ENCODE peak calls at places on chromosomes 3 and 15, in eight cellular contexts. One of them, this sample, is unnamed.

GRCh38 chr3:52063026-52063723 is 6.8 kb upstream of the DUSP7 start:
- DNase-seq in psoas muscle: no peak
- DNase-seq in mucosa of descending colon: no peak
- DNase-seq in mesendoderm: no peak
- DNase-seq in cardiac fibroblast: no peak
- DNase-seq in GM23338: no peak
- DNase-seq in sigmoid colon: no peak
- DNase-seq in cardiac muscle cell: no peak
- DNase-seq in this sample: peak

GRCh38 chr3:155979746-155980145 is 109.3 kb downstream of the GMPS start:
- DNase-seq in sigmoid colon: no peak
- DNase-seq in mucosa of descending colon: no peak
- DNase-seq in cardiac fibroblast: peak
- DNase-seq in psoas muscle: no peak
- DNase-seq in cardiac muscle cell: no peak
- DNase-seq in mesendoderm: no peak
- DNase-seq in GM23338: no peak
- DNase-seq in this sample: no peak

GRCh38 chr3:87269723-87270122 is 6.7 kb downstream of the POU1F1 start:
- DNase-seq in cardiac fibroblast: no peak
- DNase-seq in cardiac muscle cell: no peak
- DNase-seq in mesendoderm: no peak
- DNase-seq in mucosa of descending colon: no peak
- DNase-seq in psoas muscle: no peak
- DNase-seq in GM23338: no peak
- DNase-seq in sigmoid colon: no peak
- DNase-seq in this sample: no peak

GRCh38 chr3:2166552-2166951 is 67.9 kb downstream of the CNTN4 start:
- DNase-seq in GM23338: peak
- DNase-seq in sigmoid colon: no peak
- DNase-seq in mucosa of descending colon: no peak
- DNase-seq in mesendoderm: peak
- DNase-seq in psoas muscle: no peak
- DNase-seq in cardiac fibroblast: no peak
- DNase-seq in cardiac muscle cell: peak
- DNase-seq in this sample: peak

GRCh38 chr15:59830873-59831272 is 141.8 kb upstream of the BNIP2 start:
- DNase-seq in mesendoderm: no peak
- DNase-seq in GM23338: no peak
- DNase-seq in sigmoid colon: no peak
- DNase-seq in mucosa of descending colon: no peak
- DNase-seq in cardiac fibroblast: no peak
- DNase-seq in cardiac muscle cell: no peak
- DNase-seq in psoas muscle: no peak
- DNase-seq in this sample: no peak

GRCh38 chr3:52444860-52445793 is at the start of gene SEMA3G:
- DNase-seq in GM23338: peak
- DNase-seq in psoas muscle: peak
- DNase-seq in cardiac fibroblast: peak
- DNase-seq in mucosa of descending colon: peak
- DNase-seq in sigmoid colon: peak
- DNase-seq in mesendoderm: peak
- DNase-seq in cardiac muscle cell: peak
- DNase-seq in this sample: peak

GRCh38 chr15:101112336-101113113 is 139.3 kb downstream of the CHSY1 start:
- DNase-seq in cardiac muscle cell: no peak
- DNase-seq in sigmoid colon: no peak
- DNase-seq in GM23338: no peak
- DNase-seq in cardiac fibroblast: no peak
- DNase-seq in mesendoderm: no peak
- DNase-seq in psoas muscle: no peak
- DNase-seq in mucosa of descending colon: no peak
- DNase-seq in this sample: peak

GRCh38 chr15:62979252-62979651 is 63.3 kb upstream of the TPM1 start:
- DNase-seq in cardiac muscle cell: no peak
- DNase-seq in mesendoderm: no peak
- DNase-seq in mucosa of descending colon: no peak
- DNase-seq in sigmoid colon: no peak
- DNase-seq in cardiac fibroblast: no peak
- DNase-seq in psoas muscle: no peak
- DNase-seq in GM23338: no peak
- DNase-seq in this sample: no peak

GRCh38 chr3:4571690-4572334 is 78.7 kb downstream of the ITPR1 start:
- DNase-seq in cardiac muscle cell: no peak
- DNase-seq in GM23338: peak
- DNase-seq in mesendoderm: peak
- DNase-seq in psoas muscle: no peak
- DNase-seq in cardiac fibroblast: peak
- DNase-seq in sigmoid colon: no peak
- DNase-seq in mucosa of descending colon: no peak
- DNase-seq in this sample: peak

GRCh38 chr3:151460774-151461450 is at the start of gene IGSF10:
- DNase-seq in mucosa of descending colon: peak
- DNase-seq in mesendoderm: no peak
- DNase-seq in psoas muscle: no peak
- DNase-seq in sigmoid colon: no peak
- DNase-seq in GM23338: peak
- DNase-seq in cardiac muscle cell: no peak
- DNase-seq in cardiac fibroblast: no peak
- DNase-seq in this sample: no peak

GRCh38 chr15:81921163-81921562 is 124.7 kb downstream of the MEX3B start:
- DNase-seq in mucosa of descending colon: no peak
- DNase-seq in GM23338: no peak
- DNase-seq in psoas muscle: no peak
- DNase-seq in mesendoderm: no peak
- DNase-seq in cardiac muscle cell: no peak
- DNase-seq in cardiac fibroblast: no peak
- DNase-seq in sigmoid colon: no peak
- DNase-seq in this sample: no peak

GRCh38 chr3:195286115-195286872 is 15.3 kb upstream of the XXYLT1 start:
- DNase-seq in GM23338: no peak
- DNase-seq in sigmoid colon: no peak
- DNase-seq in mesendoderm: no peak
- DNase-seq in psoas muscle: no peak
- DNase-seq in cardiac fibroblast: peak
- DNase-seq in mucosa of descending colon: no peak
- DNase-seq in cardiac muscle cell: no peak
- DNase-seq in this sample: no peak

GRCh38 chr3:4829031-4829394 is 150.2 kb upstream of the BHLHE40 start:
- DNase-seq in cardiac fibroblast: peak
- DNase-seq in mucosa of descending colon: no peak
- DNase-seq in psoas muscle: no peak
- DNase-seq in sigmoid colon: no peak
- DNase-seq in mesendoderm: no peak
- DNase-seq in cardiac muscle cell: no peak
- DNase-seq in GM23338: no peak
- DNase-seq in this sample: no peak

GRCh38 chr3:148075829-148076716 is 621.6 kb upstream of the AGTR1 start:
- DNase-seq in sigmoid colon: no peak
- DNase-seq in mucosa of descending colon: no peak
- DNase-seq in cardiac fibroblast: peak
- DNase-seq in cardiac muscle cell: peak
- DNase-seq in GM23338: peak
- DNase-seq in psoas muscle: no peak
- DNase-seq in mesendoderm: peak
- DNase-seq in this sample: peak

GRCh38 chr3:188881954-188882641 is 289.7 kb upstream of the TPRG1 start:
- DNase-seq in mucosa of descending colon: no peak
- DNase-seq in cardiac muscle cell: no peak
- DNase-seq in psoas muscle: no peak
- DNase-seq in cardiac fibroblast: peak
- DNase-seq in GM23338: no peak
- DNase-seq in sigmoid colon: no peak
- DNase-seq in mesendoderm: peak
- DNase-seq in this sample: no peak

GRCh38 chr3:120369000-120369399 is 19.8 kb upstream of the LRRC58 start:
- DNase-seq in sigmoid colon: no peak
- DNase-seq in mesendoderm: no peak
- DNase-seq in cardiac fibroblast: no peak
- DNase-seq in psoas muscle: no peak
- DNase-seq in cardiac muscle cell: no peak
- DNase-seq in GM23338: no peak
- DNase-seq in mucosa of descending colon: no peak
- DNase-seq in this sample: no peak

GRCh38 chr15:62090988-62091387 is 24.2 kb downstream of the C2CD4A start:
- DNase-seq in psoas muscle: no peak
- DNase-seq in mesendoderm: no peak
- DNase-seq in GM23338: no peak
- DNase-seq in cardiac fibroblast: no peak
- DNase-seq in cardiac muscle cell: no peak
- DNase-seq in mucosa of descending colon: no peak
- DNase-seq in sigmoid colon: no peak
- DNase-seq in this sample: no peak

GRCh38 chr3:112605285-112605684 is 35.7 kb downstream of the CCDC80 start:
- DNase-seq in sigmoid colon: no peak
- DNase-seq in mesendoderm: peak
- DNase-seq in mucosa of descending colon: no peak
- DNase-seq in GM23338: peak
- DNase-seq in cardiac muscle cell: no peak
- DNase-seq in cardiac fibroblast: peak
- DNase-seq in psoas muscle: no peak
- DNase-seq in this sample: peak

GRCh38 chr15:70525551-70525950 is 237.8 kb downstream of the UACA start:
- DNase-seq in GM23338: no peak
- DNase-seq in mucosa of descending colon: no peak
- DNase-seq in cardiac fibroblast: no peak
- DNase-seq in mesendoderm: no peak
- DNase-seq in psoas muscle: no peak
- DNase-seq in cardiac muscle cell: no peak
- DNase-seq in sigmoid colon: no peak
- DNase-seq in this sample: no peak

GRCh38 chr15:70526221-70526973 is 237.0 kb downstream of the UACA start:
- DNase-seq in mesendoderm: no peak
- DNase-seq in psoas muscle: no peak
- DNase-seq in mucosa of descending colon: no peak
- DNase-seq in cardiac muscle cell: no peak
- DNase-seq in sigmoid colon: no peak
- DNase-seq in GM23338: no peak
- DNase-seq in cardiac fibroblast: peak
- DNase-seq in this sample: peak

GRCh38 chr15:70528270-70528706 is 235.1 kb downstream of the UACA start:
- DNase-seq in sigmoid colon: no peak
- DNase-seq in mucosa of descending colon: peak
- DNase-seq in cardiac fibroblast: no peak
- DNase-seq in psoas muscle: no peak
- DNase-seq in mesendoderm: peak
- DNase-seq in cardiac muscle cell: no peak
- DNase-seq in GM23338: no peak
- DNase-seq in this sample: no peak

GRCh38 chr15:70528816-70529215 is 234.5 kb downstream of the UACA start:
- DNase-seq in cardiac muscle cell: no peak
- DNase-seq in cardiac fibroblast: no peak
- DNase-seq in psoas muscle: no peak
- DNase-seq in mucosa of descending colon: no peak
- DNase-seq in mesendoderm: no peak
- DNase-seq in GM23338: no peak
- DNase-seq in sigmoid colon: no peak
- DNase-seq in this sample: no peak

DNA sequence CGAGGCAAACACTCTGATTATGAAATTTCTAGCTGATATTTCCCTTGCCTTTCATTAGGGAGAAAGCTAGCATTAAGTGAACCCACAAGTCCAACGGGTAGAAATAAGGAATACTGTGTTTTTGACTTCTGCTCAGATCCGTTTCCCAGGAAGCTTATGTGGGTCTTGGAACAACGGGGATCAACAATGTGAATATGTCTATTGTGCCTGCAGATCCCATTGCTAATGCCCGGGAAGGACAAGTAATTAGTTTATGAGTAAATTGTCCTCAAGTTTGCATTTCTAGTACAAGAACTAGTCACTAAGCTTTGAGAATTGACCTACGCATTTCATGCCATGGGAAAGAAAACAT is 236.4 kb downstream of the UACA start:
- DNase-seq in psoas muscle: no peak
- DNase-seq in sigmoid colon: no peak
- DNase-seq in cardiac fibroblast: no peak
- DNase-seq in mucosa of descending colon: no peak
- DNase-seq in GM23338: no peak
- DNase-seq in mesendoderm: no peak
- DNase-seq in cardiac muscle cell: no peak
- DNase-seq in this sample: peak
- H3K4me3 ChIP-seq in psoas muscle: no peak
- H3K4me3 ChIP-seq in sigmoid colon: peak
- H3K4me3 ChIP-seq in cardiac fibroblast: no peak
- H3K4me3 ChIP-seq in mucosa of descending colon: no peak
- H3K4me3 ChIP-seq in GM23338: no peak
- H3K4me3 ChIP-seq in mesendoderm: no peak
- H3K4me3 ChIP-seq in cardiac muscle cell: no peak
- H3K4me3 ChIP-seq in this sample: peak

DNA sequence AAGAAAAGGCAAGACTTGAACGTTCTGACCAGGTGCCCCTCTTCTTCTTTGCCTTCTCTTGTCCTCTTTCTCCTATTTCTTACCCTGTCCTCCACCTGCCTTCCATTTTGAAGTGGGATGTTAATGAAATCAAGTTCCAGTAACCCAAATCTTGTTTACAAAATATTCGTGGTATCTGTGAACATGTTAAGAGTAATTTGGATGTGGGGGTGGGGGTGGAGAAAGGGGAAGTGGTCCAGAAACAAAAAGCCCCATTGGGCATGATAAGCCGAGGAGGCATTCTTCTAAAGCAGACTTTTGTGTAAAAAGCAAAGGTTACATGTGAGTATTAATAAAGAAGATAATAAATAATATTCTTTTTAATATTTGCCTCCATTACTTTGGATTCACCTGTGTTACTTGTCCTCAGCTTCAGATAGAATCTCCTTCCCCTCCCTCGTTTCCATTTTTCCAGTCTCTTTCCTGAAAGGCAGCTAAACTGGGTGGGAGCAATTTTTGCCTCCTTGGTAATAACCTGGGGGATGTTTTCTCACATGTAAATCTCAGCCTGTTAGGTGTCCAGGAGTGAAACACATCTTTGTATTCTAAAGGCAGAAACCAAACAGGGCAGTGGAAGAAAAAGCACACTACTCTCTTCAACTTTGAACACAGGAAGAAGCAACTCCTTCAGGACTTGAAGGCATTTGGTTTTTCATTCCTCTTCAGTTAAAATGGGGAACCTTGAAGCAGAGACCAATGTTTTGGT is 3.2 kb downstream of the CHST2 start:
- DNase-seq in mucosa of descending colon: no peak
- DNase-seq in sigmoid colon: no peak
- DNase-seq in mesendoderm: no peak
- DNase-seq in psoas muscle: no peak
- DNase-seq in GM23338: no peak
- DNase-seq in cardiac fibroblast: no peak
- DNase-seq in cardiac muscle cell: no peak
- DNase-seq in this sample: no peak
- H3K4me3 ChIP-seq in mucosa of descending colon: no peak
- H3K4me3 ChIP-seq in sigmoid colon: no peak
- H3K4me3 ChIP-seq in mesendoderm: no peak
- H3K4me3 ChIP-seq in psoas muscle: no peak
- H3K4me3 ChIP-seq in GM23338: no peak
- H3K4me3 ChIP-seq in cardiac fibroblast: no peak
- H3K4me3 ChIP-seq in cardiac muscle cell: no peak
- H3K4me3 ChIP-seq in this sample: no peak

GRCh38 chr3:53581671-53582070 is 87.3 kb downstream of the CACNA1D start:
- DNase-seq in sigmoid colon: no peak
- DNase-seq in cardiac fibroblast: no peak
- DNase-seq in mucosa of descending colon: no peak
- DNase-seq in mesendoderm: no peak
- DNase-seq in psoas muscle: no peak
- DNase-seq in GM23338: no peak
- DNase-seq in cardiac muscle cell: no peak
- DNase-seq in this sample: no peak
- H3K4me3 ChIP-seq in sigmoid colon: no peak
- H3K4me3 ChIP-seq in cardiac fibroblast: no peak
- H3K4me3 ChIP-seq in mucosa of descending colon: no peak
- H3K4me3 ChIP-seq in mesendoderm: no peak
- H3K4me3 ChIP-seq in psoas muscle: no peak
- H3K4me3 ChIP-seq in GM23338: no peak
- H3K4me3 ChIP-seq in cardiac muscle cell: no peak
- H3K4me3 ChIP-seq in this sample: no peak

GRCh38 chr3:146519810-146520209 is 24.6 kb downstream of the PLSCR1 start:
- DNase-seq in cardiac muscle cell: no peak
- DNase-seq in mucosa of descending colon: no peak
- DNase-seq in psoas muscle: no peak
- DNase-seq in mesendoderm: no peak
- DNase-seq in sigmoid colon: no peak
- DNase-seq in GM23338: no peak
- DNase-seq in cardiac fibroblast: no peak
- DNase-seq in this sample: no peak
- H3K4me3 ChIP-seq in cardiac muscle cell: no peak
- H3K4me3 ChIP-seq in mucosa of descending colon: no peak
- H3K4me3 ChIP-seq in psoas muscle: no peak
- H3K4me3 ChIP-seq in mesendoderm: no peak
- H3K4me3 ChIP-seq in sigmoid colon: no peak
- H3K4me3 ChIP-seq in GM23338: no peak
- H3K4me3 ChIP-seq in cardiac fibroblast: no peak
- H3K4me3 ChIP-seq in this sample: no peak

This sample was measured in SJCRH30.